ENCODE peak calls at places on chromosome 10, in six cellular contexts. C, B, X, Y, N and Q are unnamed samples.

GRCh38 chr10:122632031-122632430 is 67.6 kb downstream of the C10orf120 start:
- ATAC-seq in B (no peak), N (no peak), X (no peak), Y (no peak), C (no peak), Q (peak; percentile 16)

GRCh38 chr10:5325076-5325475 is 39.7 kb upstream of the UCN3 start:
- ATAC-seq in C (no peak), B (no peak), N (no peak), X (no peak), Y (no peak), Q (no peak)

GRCh38 chr10:75857269-75857846 is 425.9 kb downstream of the LRMDA start:
- ATAC-seq in X (no peak), Y (no peak), N (no peak), C (no peak), B (no peak), Q (no peak)

GRCh38 chr10:12689893-12690292 is 311.6 kb downstream of the CCDC3 start:
- ATAC-seq in X (no peak), C (no peak), N (no peak), B (no peak), Y (no peak), Q (no peak)

GRCh38 chr10:113605207-113605606 is 52.4 kb downstream of the HABP2 start:
- ATAC-seq in B (no peak), Y (no peak), C (no peak), N (no peak), X (no peak), Q (no peak)

GRCh38 chr10:69468771-69469129 is 17.5 kb downstream of the TSPAN15 start:
- ATAC-seq in B (no peak), C (no peak), Y (no peak), N (no peak), X (no peak), Q (no peak)

GRCh38 chr10:28991738-28992270 is 297.1 kb upstream of the LYZL1 start:
- ATAC-seq in B (peak; percentile 88), C (peak; percentile 96), Y (peak; percentile 85), X (peak; percentile 80), N (peak; percentile 75), Q (no peak)

GRCh38 chr10:34147641-34148040 is 667.5 kb downstream of the PARD3 start:
- ATAC-seq in N (no peak), X (no peak), Y (no peak), C (no peak), B (no peak), Q (no peak)

GRCh38 chr10:79221110-79222051 is 125.9 kb upstream of the PPIF start:
- ATAC-seq in X (no peak), B (no peak), Y (peak; percentile 54), C (peak; percentile 48), N (peak; percentile 57), Q (peak; percentile 63)

GRCh38 chr10:118291122-118291521 is 51.0 kb downstream of the FAM204A start:
- ATAC-seq in B (no peak), Y (no peak), N (no peak), X (no peak), C (no peak), Q (no peak)

GRCh38 chr10:32409741-32410140 is 36.2 kb upstream of the CCDC7 start:
- ATAC-seq in X (no peak), Y (no peak), N (no peak), B (no peak), C (no peak), Q (no peak)

GRCh38 chr10:96720422-96721206 is at the start of gene PIK3AP1:
- ATAC-seq in Y (peak; percentile 77), B (peak; percentile 86), C (peak; percentile 86), X (peak; percentile 80), N (peak; percentile 89), Q (peak; percentile 79)
- TF ChIP-seq POLR2AphosphoS5 in Y (no peak), B (peak; percentile 31), C (no peak), X (peak; percentile 47), N (no peak), Q (no peak)

GRCh38 chr10:7787857-7788639 is at the start of the genes ATP5F1C and KIN:
- ATAC-seq in X (peak; percentile 93), Y (peak; percentile 96), B (peak; percentile 95), N (peak; percentile 98), C (peak; percentile 95), Q (peak; percentile 96)
- TF ChIP-seq POLR2A in X (peak; percentile 97), Y (peak; percentile 96), B (peak; percentile 88), N (peak; percentile 87), C (peak; percentile 96), Q (peak; percentile 70)

GRCh38 chr10:124390788-124391187 is 27.9 kb downstream of the OAT start:
- ATAC-seq in X (no peak), B (no peak), Y (no peak), C (no peak), N (no peak), Q (no peak)

GRCh38 chr10:124394583-124394982 is 24.1 kb downstream of the OAT start:
- ATAC-seq in Y (no peak), C (no peak), N (no peak), X (no peak), B (no peak), Q (no peak)

GRCh38 chr10:124389613-124390361 is 28.9 kb downstream of the OAT start:
- ATAC-seq in Y (no peak), B (peak; percentile 7), X (no peak), C (no peak), N (no peak), Q (no peak)

GRCh38 chr10:124388823-124389612 is 29.7 kb downstream of the OAT start:
- ATAC-seq in Y (peak; percentile 91), N (peak; percentile 99), X (peak; percentile 100), B (peak; percentile 96), C (peak; percentile 99), Q (peak; percentile 98)

GRCh38 chr10:124392651-124393342 is 25.9 kb downstream of the OAT start:
- ATAC-seq in X (no peak), N (no peak), Y (no peak), B (no peak), C (no peak), Q (no peak)
- TF ChIP-seq CTCF in X (no peak), N (no peak), Y (no peak), B (no peak), C (no peak), Q (no peak)

DNA sequence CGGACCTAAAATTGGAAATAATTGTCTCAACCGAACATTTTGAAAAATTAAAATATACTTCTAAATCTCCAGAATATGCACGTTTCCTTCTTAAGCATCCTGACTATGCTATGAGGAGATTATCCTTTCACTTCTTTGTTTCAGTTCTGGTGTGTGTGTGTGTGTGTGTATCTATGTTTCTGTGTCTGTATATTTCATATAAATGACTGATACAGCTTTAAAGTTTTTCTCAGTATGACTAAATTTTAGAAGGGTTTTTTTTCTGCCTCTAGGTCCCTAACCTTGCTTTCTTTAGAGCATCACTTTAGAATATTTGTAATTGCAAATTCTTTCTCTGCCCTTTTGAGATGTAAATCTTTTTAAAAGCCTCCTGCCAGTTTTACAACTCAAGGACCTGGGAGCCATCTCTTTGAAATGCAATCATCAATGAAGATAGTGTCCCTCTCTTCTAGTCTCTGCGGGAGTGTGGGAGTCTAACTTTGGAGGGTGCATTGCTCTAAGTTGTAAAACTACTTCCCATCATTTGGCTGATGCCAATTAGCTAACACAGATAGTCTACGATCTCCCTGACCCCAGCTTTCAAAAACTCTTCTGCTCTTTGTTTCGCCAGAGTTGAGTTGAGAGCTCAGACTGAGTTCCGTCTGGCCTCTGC is 782.0 kb upstream of the ZWINT start:
- ATAC-seq in B (no peak), Y (no peak), X (peak; percentile 72), N (no peak), C (no peak), Q (no peak)
- TF ChIP-seq POLR2AphosphoS5 in B (no peak), Y (no peak), X (no peak), N (no peak), C (no peak), Q (no peak)

DNA sequence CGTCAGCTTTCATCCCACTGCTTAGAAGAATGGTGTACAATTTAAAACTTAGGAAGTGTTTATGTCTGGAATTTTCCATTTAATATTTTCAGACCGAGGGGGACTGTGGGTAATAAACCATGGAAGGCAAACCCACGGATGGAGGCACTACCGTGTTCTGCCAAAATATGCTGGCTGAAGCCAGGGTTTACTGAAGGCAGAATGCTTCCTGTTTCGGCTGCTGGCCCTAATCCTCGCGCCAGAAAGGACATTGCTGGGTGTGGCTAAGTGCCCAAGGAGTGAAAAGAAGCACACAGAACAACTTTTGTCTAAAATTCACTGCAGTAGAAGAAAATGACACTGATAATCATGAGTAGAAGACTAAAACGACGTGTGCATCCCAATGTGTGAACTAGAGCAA is 32.3 kb downstream of the PITRM1 start:
- ATAC-seq in Y (no peak), C (no peak), N (no peak), B (no peak), X (no peak), Q (peak; percentile 27)
- TF ChIP-seq POLR2A in Y (no peak), C (no peak), N (no peak), B (no peak), X (no peak), Q (no peak)

DNA sequence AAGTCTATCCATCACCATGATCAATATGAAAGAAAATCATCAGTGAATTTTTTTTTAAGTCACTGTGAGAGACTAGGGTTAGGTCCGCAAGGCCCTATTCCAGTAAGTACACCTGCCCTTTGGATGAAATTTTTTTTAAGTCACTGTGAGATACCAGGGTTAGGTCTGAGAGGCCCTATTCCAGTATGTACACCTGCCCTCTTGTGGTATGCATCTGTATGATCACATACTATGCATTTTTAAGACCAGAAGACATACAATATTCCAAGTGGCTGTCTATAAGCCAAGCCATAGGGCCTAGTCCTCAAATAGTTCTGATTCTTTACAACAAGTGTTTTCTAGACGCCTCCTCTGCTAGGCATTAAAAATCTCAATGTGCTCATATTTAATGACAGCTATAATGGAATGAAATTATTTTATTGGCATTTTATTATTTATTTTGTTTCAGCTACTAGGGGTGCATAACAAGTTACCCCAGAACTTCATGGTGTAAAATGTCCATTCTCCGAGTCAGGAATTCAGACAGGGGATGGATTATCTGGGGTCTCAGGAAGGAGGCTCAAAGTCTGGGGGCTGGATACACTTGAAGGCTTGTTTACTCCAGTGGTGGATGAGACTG is 53.1 kb downstream of the TEX36 start:
- ATAC-seq in Y (peak; percentile 92), B (peak; percentile 90), N (no peak), C (peak; percentile 95), X (peak; percentile 84), Q (no peak)
- TF ChIP-seq CTCF in Y (peak; percentile 59), B (peak; percentile 78), N (peak; percentile 38), C (peak; percentile 54), X (peak; percentile 46), Q (no peak)

GRCh38 chr10:13984647-13985155 is 346.0 kb downstream of the FRMD4A start:
- ATAC-seq in X (no peak), C (no peak), B (peak; percentile 27), N (peak; percentile 36), Y (peak; percentile 26), Q (peak; percentile 19)
- TF ChIP-seq POLR2AphosphoS5 in X (no peak), C (no peak), B (no peak), N (no peak), Y (no peak), Q (no peak)